ENCODE peak calls at places on chromosome 21, in six cellular contexts. Z is lower lobe of right lung, D is cardiac fibroblast, G is neuronal stem cell, S is GF-D8, N is NCI-H2171. O is an unnamed sample.

GRCh38 chr21:14603202-14603601 is 57.1 kb upstream of the SAMSN1 start:
- DNase-seq in D (peak), N (no peak), G (no peak), Z (no peak), S (no peak), O (no peak)

GRCh38 chr21:34035619-34036354 is 37.6 kb upstream of the MRPS6 start:
- DNase-seq in N (no peak), Z (no peak), D (no peak), G (no peak), S (no peak), O (no peak)

GRCh38 chr21:40176732-40177131 is 309.5 kb downstream of the PCP4 start:
- DNase-seq in S (no peak), N (peak), Z (no peak), G (no peak), D (no peak), O (no peak)

GRCh38 chr21:20998456-20998789 is 214 bp downstream of the NCAM2 start:
- DNase-seq in G (no peak), N (no peak), D (no peak), S (no peak), Z (no peak), O (no peak)

GRCh38 chr21:41957991-41958766 is 4.4 kb upstream of the C2CD2 start:
- DNase-seq in N (peak), G (no peak), Z (no peak), D (peak), S (no peak), O (no peak)

GRCh38 chr21:33844890-33845205 is 70.8 kb downstream of the ATP5PO start:
- DNase-seq in N (no peak), D (no peak), G (no peak), S (no peak), Z (no peak), O (no peak)

GRCh38 chr21:31316488-31317169 is 27.4 kb downstream of the TIAM1 start:
- DNase-seq in S (no peak), G (no peak), Z (no peak), N (no peak), D (peak), O (no peak)

GRCh38 chr21:16072692-16073091 is 342.9 kb downstream of the USP25 start:
- DNase-seq in S (no peak), Z (no peak), G (no peak), D (peak), N (no peak), O (no peak)

GRCh38 chr21:32807717-32808380 is 36.3 kb upstream of the PAXBP1 start:
- DNase-seq in Z (no peak), S (no peak), D (peak), N (peak), G (peak), O (no peak)

GRCh38 chr21:45545691-45546531 is 3.7 kb upstream of the SLC19A1 start:
- DNase-seq in S (no peak), D (no peak), N (no peak), Z (peak), G (no peak), O (peak)

GRCh38 chr21:46092026-46092764 is 5.7 kb upstream of the COL6A2 start:
- DNase-seq in G (no peak), Z (no peak), S (no peak), N (no peak), D (peak), O (no peak)

GRCh38 chr21:31872452-31873274 is at the start of gene HUNK:
- DNase-seq in N (peak), G (peak), D (peak), Z (peak), S (no peak), O (peak)

GRCh38 chr21:33945652-33946270 is 30.2 kb upstream of the ATP5PO start:
- DNase-seq in S (peak), G (no peak), N (no peak), Z (no peak), D (no peak), O (no peak)

GRCh38 chr21:42640486-42640885 is 12.9 kb upstream of the PDE9A start:
- DNase-seq in N (no peak), Z (peak), S (no peak), G (no peak), D (no peak), O (peak)

GRCh38 chr21:42021751-42022430 is 11.7 kb upstream of the ZBTB21 start:
- DNase-seq in G (peak), D (no peak), S (no peak), Z (no peak), N (no peak), O (no peak)

GRCh38 chr21:45459171-45460010 is 54.4 kb downstream of the COL18A1 start:
- DNase-seq in N (no peak), Z (no peak), G (no peak), S (no peak), D (no peak), O (peak)

GRCh38 chr21:37659874-37660273 is 256.4 kb downstream of the KCNJ6 start:
- DNase-seq in G (no peak), N (no peak), Z (no peak), S (no peak), D (no peak), O (no peak)

GRCh38 chr21:36388835-36389234 is 3.6 kb downstream of the CHAF1B start:
- DNase-seq in N (peak), D (peak), G (no peak), Z (no peak), S (no peak), O (no peak)

GRCh38 chr21:36337099-36337509 is 17.1 kb downstream of the MORC3 start:
- DNase-seq in S (no peak), N (no peak), D (peak), G (no peak), Z (no peak), O (no peak)

GRCh38 chr21:33168886-33169285 is 60.9 kb upstream of the IFNAR2 start:
- DNase-seq in S (no peak), D (no peak), Z (no peak), N (peak), G (no peak), O (no peak)

GRCh38 chr21:44455524-44456206 is 355 bp downstream of the LRRC3 start:
- DNase-seq in Z (peak), N (peak), G (peak), D (peak), S (no peak), O (peak)

GRCh38 chr21:45299864-45300785 is 12.4 kb upstream of the POFUT2 start:
- DNase-seq in Z (peak), G (no peak), S (no peak), D (peak), N (no peak), O (peak)

GRCh38 chr21:42043201-42043895 is 27.8 kb upstream of the UMODL1 start:
- DNase-seq in G (no peak), D (no peak), Z (peak), N (no peak), S (no peak), O (no peak)

GRCh38 chr21:38477241-38477640 is 21.0 kb downstream of the ERG start:
- DNase-seq in G (no peak), S (no peak), N (no peak), Z (no peak), D (no peak), O (no peak)

GRCh38 chr21:25838809-25839208 is 104.0 kb downstream of the GABPA start:
- DNase-seq in N (no peak), D (no peak), S (no peak), Z (no peak), G (no peak), O (no peak)

GRCh38 chr21:46557919-46558392 is 46.9 kb downstream of the S100B start:
- DNase-seq in Z (no peak), N (no peak), D (no peak), S (no peak), G (no peak), O (no peak)

GRCh38 chr21:33901421-33902288 is 13.9 kb downstream of the ATP5PO start:
- DNase-seq in D (peak), S (peak), G (no peak), N (no peak), Z (no peak), O (no peak)

GRCh38 chr21:33089439-33089838 is 19.5 kb downstream of the OLIG1 start:
- DNase-seq in D (no peak), S (peak), N (no peak), Z (no peak), G (no peak), O (no peak)

GRCh38 chr21:16976132-16976666 is 536.6 kb upstream of the CXADR start:
- DNase-seq in G (no peak), Z (no peak), N (no peak), S (no peak), D (peak), O (no peak)

GRCh38 chr21:30839304-30839703 is 9.7 kb upstream of the KRTAP7-1 start:
- DNase-seq in G (peak), Z (no peak), S (no peak), N (peak), D (peak), O (no peak)

O was measured in spleen.